ENCODE peak calls at places on chromosome 2, in five cellular contexts. M is NCI-H1092 treated with DMSO at 0.1 percent for 48 hours; Y is foreskin fibroblast; Z is activated effector memory CD4-positive, alpha-beta T cell treated with Interleukin-2 at 50 U/mL for 16 hours; B is GM12865. A is an unnamed sample.
A peak's percentile ranks its signal among the peaks of the same experiment; 100 is the strongest.

GRCh38 chr2:90077948-90078347 is 1386.5 kb downstream of the RPIA start:
- DNase-seq in Z (no peak), Y (no peak), M (no peak), B (no peak), A (no peak)

GRCh38 chr2:232240896-232241295 is 137.7 kb upstream of the ALPP start:
- DNase-seq in B (no peak), Z (no peak), Y (no peak), M (no peak), A (no peak)

GRCh38 chr2:48424866-48425265 is 105.1 kb upstream of the STON1 start:
- DNase-seq in B (no peak), Z (no peak), Y (no peak), M (no peak), A (no peak)

GRCh38 chr2:81739971-81740370 is 1435.4 kb upstream of the LRRTM1 start:
- DNase-seq in Y (no peak), B (no peak), M (no peak), Z (no peak), A (peak; percentile 2)

GRCh38 chr2:215702116-215702905 is 266.4 kb upstream of the FN1 start:
- DNase-seq in M (no peak), Z (no peak), B (no peak), Y (no peak), A (no peak)

GRCh38 chr2:27776097-27776496 is 4.6 kb downstream of the MRPL33 start:
- DNase-seq in Y (peak; percentile 89), M (no peak), Z (no peak), B (no peak), A (peak; percentile 68)

GRCh38 chr2:127479219-127479825 is 47.0 kb downstream of the IWS1 start:
- DNase-seq in Z (no peak), Y (peak; percentile 23), M (peak; percentile 40), B (peak; percentile 59), A (peak; percentile 58)

GRCh38 chr2:154507186-154507585 is 191.3 kb upstream of the KCNJ3 start:
- DNase-seq in M (no peak), B (peak; percentile 6), Z (no peak), Y (no peak), A (no peak)

GRCh38 chr2:85758361-85759256 is 4.8 kb downstream of the ATOH8 start:
- DNase-seq in B (no peak), M (peak; percentile 12), Y (no peak), Z (no peak), A (no peak)

GRCh38 chr2:204628926-204629661 is 83.8 kb downstream of the PARD3B start:
- DNase-seq in Z (no peak), B (no peak), M (no peak), Y (no peak), A (no peak)

GRCh38 chr2:235343156-235343774 is 150.6 kb upstream of the AGAP1 start:
- DNase-seq in B (no peak), Y (no peak), Z (no peak), M (no peak), A (no peak)

GRCh38 chr2:157746234-157746950 is 117.7 kb upstream of the ACVR1C start:
- DNase-seq in B (no peak), M (no peak), Z (no peak), Y (peak; percentile 20), A (no peak)

GRCh38 chr2:159925975-159926374 is 128.0 kb upstream of the CD302 start:
- DNase-seq in B (no peak), Y (no peak), Z (no peak), M (peak; percentile 28), A (no peak)

GRCh38 chr2:8576525-8577157 is 105.2 kb upstream of the ID2 start:
- DNase-seq in M (no peak), B (peak; percentile 76), Z (no peak), Y (no peak), A (no peak)

GRCh38 chr2:238839428-238839827 is 8.5 kb upstream of the TWIST2 start:
- DNase-seq in Z (no peak), B (no peak), M (no peak), Y (no peak), A (no peak)

GRCh38 chr2:177881001-177881748 is 191.4 kb downstream of the PDE11A start:
- DNase-seq in Y (no peak), Z (no peak), B (no peak), M (no peak), A (no peak)

GRCh38 chr2:115036818-115037217 is 594.4 kb downstream of the DPP10 start:
- DNase-seq in Z (no peak), Y (no peak), B (no peak), M (no peak), A (no peak)

GRCh38 chr2:33366473-33366872 is 110.0 kb upstream of the RASGRP3 start:
- DNase-seq in B (no peak), Y (no peak), M (no peak), Z (no peak), A (peak; percentile 15)

GRCh38 chr2:230383453-230383852 is 32.5 kb upstream of the SP100 start:
- DNase-seq in M (no peak), B (no peak), Y (no peak), Z (no peak), A (no peak)

GRCh38 chr2:14827226-14828023 is 194.9 kb downstream of the LRATD1 start:
- DNase-seq in Z (no peak), M (no peak), B (no peak), Y (no peak), A (peak; percentile 35)

GRCh38 chr2:70132244-70133126 is 45.2 kb downstream of the PCBP1 start:
- DNase-seq in B (peak; percentile 90), M (peak; percentile 85), Y (peak; percentile 51), Z (peak; percentile 37), A (peak; percentile 53)

A was measured in AG08395.